ENCODE peak calls at places on chromosome 7, in seven cellular contexts. E is fibroblast of mammary gland; U is activated CD4-positive, alpha-beta T cell treated with anti-CD3 and anti-CD28 coated beads for 1 hour; M is GM20000; Q is Kasumi-1; I is stimulated activated CD4-positive, alpha-beta T cell treated with anti-CD3 and anti-CD28 coated beads, Interleukin-4, amount 100 ng/mL, for 24 hours; D is T follicular helper cell. G is an unnamed sample.

GRCh38 chr7:155526225-155526624 is 20.1 kb downstream of the CNPY1 start:
- DNase-seq in Q (no peak), I (no peak), D (no peak), E (no peak), U (no peak), M (no peak), G (no peak)

GRCh38 chr7:8064828-8065227 is 96.2 kb downstream of the GLCCI1 start:
- DNase-seq in U (no peak), M (no peak), Q (no peak), E (no peak), D (no peak), I (no peak), G (no peak)

GRCh38 chr7:157769016-157769869 is 432.4 kb downstream of the DNAJB6 start:
- DNase-seq in U (no peak), I (no peak), E (no peak), Q (no peak), D (no peak), M (no peak), G (no peak)

GRCh38 chr7:132004528-132004927 is 448.1 kb upstream of the PODXL start:
- DNase-seq in E (peak; percentile 24), U (no peak), I (no peak), D (no peak), Q (no peak), M (no peak), G (no peak)

GRCh38 chr7:234041-234711 is 41.8 kb downstream of the FAM20C start:
- DNase-seq in Q (no peak), D (no peak), M (no peak), I (no peak), U (no peak), E (no peak), G (no peak)

GRCh38 chr7:139231513-139232376 is 708 bp downstream of the UBN2 start:
- DNase-seq in I (peak; percentile 8), Q (peak; percentile 19), E (peak; percentile 47), M (peak; percentile 75), D (peak; percentile 4), U (no peak), G (peak; percentile 16)

GRCh38 chr7:33986951-33987948 is 81.9 kb downstream of the BMPER start:
- DNase-seq in Q (no peak), M (no peak), I (no peak), U (no peak), E (peak; percentile 100), D (no peak), G (no peak)

GRCh38 chr7:157674715-157675426 is 338.1 kb downstream of the DNAJB6 start:
- DNase-seq in M (no peak), D (no peak), U (no peak), E (no peak), Q (no peak), I (no peak), G (no peak)

GRCh38 chr7:19665399-19666008 is 43.3 kb downstream of the POLR1F start:
- DNase-seq in U (no peak), I (no peak), E (peak; percentile 69), Q (peak; percentile 19), M (peak; percentile 29), D (no peak), G (no peak)

GRCh38 chr7:988426-988911 is 5.5 kb downstream of the CYP2W1 start:
- DNase-seq in M (peak; percentile 79), Q (no peak), D (no peak), E (peak; percentile 18), U (no peak), I (no peak), G (no peak)

GRCh38 chr7:144057954-144058353 is 9.2 kb downstream of the OR2A5 start:
- DNase-seq in M (no peak), I (no peak), D (no peak), E (peak; percentile 15), U (no peak), Q (no peak), G (no peak)

GRCh38 chr7:4957847-4958476 is 1.0 kb downstream of the MMD2 start:
- DNase-seq in Q (no peak), U (no peak), E (no peak), D (no peak), I (no peak), M (peak; percentile 42), G (no peak)

GRCh38 chr7:1946461-1947450 is 276.7 kb downstream of the ELFN1 start:
- DNase-seq in Q (no peak), M (no peak), D (no peak), I (no peak), U (no peak), E (no peak), G (no peak)

GRCh38 chr7:2894118-2894940 is 50.2 kb upstream of the GNA12 start:
- DNase-seq in D (peak; percentile 12), M (peak; percentile 73), I (peak; percentile 45), U (no peak), Q (no peak), E (no peak), G (no peak)

GRCh38 chr7:69244691-69245090 is 353.6 kb upstream of the AUTS2 start:
- DNase-seq in D (no peak), U (no peak), M (no peak), E (no peak), I (no peak), Q (no peak), G (no peak)

GRCh38 chr7:151901313-151901669 is 24.4 kb upstream of the PRKAG2 start:
- DNase-seq in Q (no peak), E (no peak), D (no peak), U (no peak), M (no peak), I (no peak), G (no peak)

GRCh38 chr7:106326594-106327537 is 42.1 kb upstream of the NAMPT start:
- DNase-seq in D (no peak), M (no peak), Q (no peak), I (no peak), U (no peak), E (peak; percentile 23), G (no peak)

GRCh38 chr7:43666938-43667337 is 62.4 kb downstream of the COA1 start:
- DNase-seq in U (no peak), D (no peak), I (no peak), Q (no peak), E (peak; percentile 74), M (no peak), G (no peak)

GRCh38 chr7:86943447-86943846 is 116.0 kb downstream of the ELAPOR2 start:
- DNase-seq in U (no peak), M (no peak), E (no peak), Q (no peak), I (no peak), D (no peak), G (no peak)

GRCh38 chr7:76354981-76355730 is 3.6 kb downstream of the YWHAG start:
- DNase-seq in U (no peak), M (no peak), E (no peak), D (no peak), Q (no peak), I (no peak), G (no peak)

GRCh38 chr7:6252748-6253147 is 19.7 kb downstream of the CYTH3 start:
- DNase-seq in I (no peak), Q (no peak), D (no peak), E (peak; percentile 58), M (no peak), U (no peak), G (no peak)

GRCh38 chr7:131221061-131221460 is 106.6 kb upstream of the MKLN1 start:
- DNase-seq in I (no peak), M (no peak), E (no peak), D (no peak), U (no peak), Q (no peak), G (no peak)

GRCh38 chr7:3217166-3217565 is 83.9 kb upstream of the SDK1 start:
- DNase-seq in U (no peak), E (peak; percentile 28), Q (no peak), M (no peak), D (no peak), I (no peak), G (no peak)

GRCh38 chr7:149787428-149788299 is 14.3 kb upstream of the ZNF467 start:
- DNase-seq in D (no peak), E (no peak), I (no peak), M (no peak), Q (peak; percentile 56), U (no peak), G (no peak)

GRCh38 chr7:298739-299138 is 8.8 kb downstream of the FOXL3 start:
- DNase-seq in D (no peak), I (no peak), E (no peak), M (no peak), Q (no peak), U (no peak), G (no peak)

GRCh38 chr7:106721816-106722785 is 61.1 kb upstream of the CCDC71L start:
- DNase-seq in D (no peak), E (peak; percentile 62), M (no peak), Q (peak; percentile 57), I (no peak), U (no peak), G (no peak)

GRCh38 chr7:99244942-99245341 is 27.7 kb upstream of the MYH16 start:
- DNase-seq in Q (no peak), D (no peak), I (no peak), U (no peak), M (no peak), E (peak; percentile 58), G (no peak)

GRCh38 chr7:11642841-11643240 is 189.2 kb downstream of the THSD7A start:
- DNase-seq in U (no peak), Q (no peak), E (no peak), I (no peak), M (no peak), D (no peak), G (no peak)

GRCh38 chr7:107528461-107528860 is 35.3 kb downstream of the COG5 start:
- DNase-seq in Q (no peak), D (no peak), M (no peak), E (peak; percentile 38), I (no peak), U (no peak), G (no peak)

GRCh38 chr7:44068054-44068453 is 2.7 kb upstream of the PGAM2 start:
- DNase-seq in E (no peak), U (no peak), Q (no peak), M (no peak), D (no peak), I (no peak), G (no peak)

GRCh38 chr7:136677456-136678365 is 190.7 kb upstream of the CHRM2 start:
- DNase-seq in Q (peak; percentile 80), U (no peak), E (peak; percentile 30), M (no peak), I (no peak), D (no peak), G (no peak)

GRCh38 chr7:128408709-128409434 is 910 bp downstream of the IMPDH1 start:
- DNase-seq in U (no peak), Q (no peak), E (peak; percentile 27), D (no peak), M (no peak), I (no peak), G (no peak)

GRCh38 chr7:76316984-76317781 is 14.7 kb downstream of the HSPB1 start:
- DNase-seq in I (no peak), D (no peak), U (no peak), M (no peak), Q (no peak), E (no peak), G (no peak)

GRCh38 chr7:159027803-159028455 is 116.7 kb downstream of the VIPR2 start:
- DNase-seq in Q (no peak), M (no peak), D (no peak), E (peak; percentile 1), I (no peak), U (no peak), G (no peak)

GRCh38 chr7:107891619-107892366 is 810 bp downstream of the DLD start:
- DNase-seq in Q (no peak), I (peak; percentile 11), D (no peak), M (no peak), E (peak; percentile 40), U (no peak), G (peak; percentile 34)

GRCh38 chr7:13276977-13277376 is 589.5 kb downstream of the ARL4A start:
- DNase-seq in I (no peak), D (no peak), U (no peak), E (no peak), Q (no peak), M (no peak), G (no peak)

GRCh38 chr7:81339946-81340345 is 421.1 kb upstream of the SEMA3C start:
- DNase-seq in U (no peak), Q (no peak), D (no peak), I (no peak), M (no peak), E (no peak), G (no peak)

GRCh38 chr7:43199761-43200160 is 87.3 kb downstream of the HECW1 start:
- DNase-seq in U (no peak), D (no peak), M (no peak), Q (no peak), I (no peak), E (peak; percentile 34), G (no peak)

G was measured in effector memory CD4-positive, alpha-beta T cell.